ENCODE peak calls at places on chromosomes 7 and 10, in four cellular contexts. One of them, this sample, is unnamed.
A peak's percentile ranks its signal among the peaks of the same experiment; 100 is the strongest.

GRCh38 chr7:99324966-99325596 is 617 bp upstream of the ARPC1A start:
- DNase-seq in HFF-Myc: no peak
- DNase-seq in cardiac muscle cell: no peak
- DNase-seq in right lobe of liver: no peak
- DNase-seq in this sample: no peak

GRCh38 chr7:119175916-119176627 is 951.6 kb downstream of the ANKRD7 start:
- DNase-seq in HFF-Myc: no peak
- DNase-seq in right lobe of liver: no peak
- DNase-seq in cardiac muscle cell: peak; percentile 91
- DNase-seq in this sample: peak; percentile 64

GRCh38 chr10:31759124-31759798 is 169.4 kb downstream of the ARHGAP12 start:
- DNase-seq in HFF-Myc: no peak
- DNase-seq in right lobe of liver: peak; percentile 92
- DNase-seq in cardiac muscle cell: peak; percentile 16
- DNase-seq in this sample: peak; percentile 64

GRCh38 chr7:126057979-126058378 is 1128.4 kb upstream of the POT1 start:
- DNase-seq in HFF-Myc: no peak
- DNase-seq in right lobe of liver: no peak
- DNase-seq in cardiac muscle cell: no peak
- DNase-seq in this sample: no peak

GRCh38 chr7:83060218-83060617 is 102.5 kb downstream of the PCLO start:
- DNase-seq in right lobe of liver: peak; percentile 68
- DNase-seq in cardiac muscle cell: no peak
- DNase-seq in HFF-Myc: no peak
- DNase-seq in this sample: no peak

GRCh38 chr7:113143486-113144257 is 25.3 kb upstream of the SMIM30 start:
- DNase-seq in cardiac muscle cell: no peak
- DNase-seq in HFF-Myc: no peak
- DNase-seq in right lobe of liver: no peak
- DNase-seq in this sample: no peak

GRCh38 chr7:134532155-134533089 is 5.1 kb downstream of the AKR1B10 start:
- DNase-seq in right lobe of liver: no peak
- DNase-seq in cardiac muscle cell: no peak
- DNase-seq in HFF-Myc: no peak
- DNase-seq in this sample: no peak

GRCh38 chr7:128833148-128833938 is 3.1 kb downstream of the FLNC start:
- DNase-seq in cardiac muscle cell: peak; percentile 85
- DNase-seq in right lobe of liver: no peak
- DNase-seq in HFF-Myc: no peak
- DNase-seq in this sample: peak; percentile 41

GRCh38 chr7:44962483-44963251 is 16.1 kb downstream of the MYO1G start:
- DNase-seq in HFF-Myc: no peak
- DNase-seq in cardiac muscle cell: peak; percentile 41
- DNase-seq in right lobe of liver: no peak
- DNase-seq in this sample: peak; percentile 41

GRCh38 chr7:69123003-69123402 is 475.3 kb upstream of the AUTS2 start:
- DNase-seq in right lobe of liver: no peak
- DNase-seq in cardiac muscle cell: no peak
- DNase-seq in HFF-Myc: no peak
- DNase-seq in this sample: no peak

GRCh38 chr10:32379314-32379949 is 32.5 kb upstream of the EPC1 start:
- DNase-seq in cardiac muscle cell: peak; percentile 75
- DNase-seq in right lobe of liver: no peak
- DNase-seq in HFF-Myc: peak; percentile 30
- DNase-seq in this sample: peak; percentile 13

GRCh38 chr7:36639826-36640225 is 84.5 kb downstream of the AOAH start:
- DNase-seq in right lobe of liver: no peak
- DNase-seq in HFF-Myc: no peak
- DNase-seq in cardiac muscle cell: no peak
- DNase-seq in this sample: no peak

GRCh38 chr7:158060216-158060615 is 527.4 kb downstream of the PTPRN2 start:
- DNase-seq in HFF-Myc: no peak
- DNase-seq in cardiac muscle cell: no peak
- DNase-seq in right lobe of liver: peak; percentile 21
- DNase-seq in this sample: no peak

GRCh38 chr10:73096041-73096451 is 620 bp downstream of the P4HA1 start:
- DNase-seq in cardiac muscle cell: peak; percentile 86
- DNase-seq in HFF-Myc: no peak
- DNase-seq in right lobe of liver: peak; percentile 73
- DNase-seq in this sample: peak; percentile 67

GRCh38 chr10:10804998-10805737 is 212.5 kb upstream of the CELF2 start:
- DNase-seq in HFF-Myc: no peak
- DNase-seq in cardiac muscle cell: no peak
- DNase-seq in right lobe of liver: no peak
- DNase-seq in this sample: no peak

GRCh38 chr10:102628451-102628911 is 15.8 kb upstream of the TRIM8 start:
- DNase-seq in cardiac muscle cell: no peak
- DNase-seq in right lobe of liver: peak; percentile 70
- DNase-seq in HFF-Myc: no peak
- DNase-seq in this sample: no peak

GRCh38 chr10:103665439-103665838 is 171.9 kb downstream of the NEURL1 start:
- DNase-seq in right lobe of liver: peak; percentile 91
- DNase-seq in HFF-Myc: no peak
- DNase-seq in cardiac muscle cell: no peak
- DNase-seq in this sample: no peak

GRCh38 chr7:37753398-37753797 is 69.8 kb downstream of the GPR141 start:
- DNase-seq in HFF-Myc: no peak
- DNase-seq in right lobe of liver: no peak
- DNase-seq in cardiac muscle cell: no peak
- DNase-seq in this sample: no peak

GRCh38 chr10:13891542-13892431 is 305.0 kb downstream of the PRPF18 start:
- DNase-seq in HFF-Myc: no peak
- DNase-seq in right lobe of liver: no peak
- DNase-seq in cardiac muscle cell: peak; percentile 73
- DNase-seq in this sample: peak; percentile 73

GRCh38 chr7:41198502-41198901 is 504.4 kb downstream of the INHBA start:
- DNase-seq in HFF-Myc: no peak
- DNase-seq in cardiac muscle cell: no peak
- DNase-seq in right lobe of liver: no peak
- DNase-seq in this sample: no peak

GRCh38 chr10:106560925-106561640 is 603.4 kb downstream of the SORCS1 start:
- DNase-seq in cardiac muscle cell: no peak
- DNase-seq in right lobe of liver: no peak
- DNase-seq in HFF-Myc: no peak
- DNase-seq in this sample: no peak

GRCh38 chr7:157952050-157952667 is 615.4 kb downstream of the DNAJB6 start:
- DNase-seq in HFF-Myc: no peak
- DNase-seq in cardiac muscle cell: no peak
- DNase-seq in right lobe of liver: no peak
- DNase-seq in this sample: no peak

GRCh38 chr7:82331234-82331633 is 112.3 kb downstream of the CACNA2D1 start:
- DNase-seq in HFF-Myc: no peak
- DNase-seq in cardiac muscle cell: no peak
- DNase-seq in right lobe of liver: no peak
- DNase-seq in this sample: no peak

GRCh38 chr7:36208997-36209813 is 56.2 kb downstream of the EEPD1 start:
- DNase-seq in cardiac muscle cell: no peak
- DNase-seq in right lobe of liver: no peak
- DNase-seq in HFF-Myc: no peak
- DNase-seq in this sample: no peak

GRCh38 chr10:21278491-21279216 is 246.8 kb downstream of the SKIDA1 start:
- DNase-seq in right lobe of liver: peak; percentile 90
- DNase-seq in cardiac muscle cell: peak; percentile 95
- DNase-seq in HFF-Myc: peak; percentile 85
- DNase-seq in this sample: peak; percentile 95

GRCh38 chr7:95420996-95421846 is 13.6 kb downstream of the PON2 start:
- DNase-seq in HFF-Myc: peak; percentile 27
- DNase-seq in cardiac muscle cell: peak; percentile 75
- DNase-seq in right lobe of liver: no peak
- DNase-seq in this sample: no peak

GRCh38 chr10:15046626-15047025 is 2.9 kb downstream of the OLAH start:
- DNase-seq in HFF-Myc: no peak
- DNase-seq in right lobe of liver: no peak
- DNase-seq in cardiac muscle cell: no peak
- DNase-seq in this sample: no peak

GRCh38 chr10:71547841-71548493 is 151.2 kb downstream of the CDH23 start:
- DNase-seq in HFF-Myc: no peak
- DNase-seq in cardiac muscle cell: peak; percentile 90
- DNase-seq in right lobe of liver: no peak
- DNase-seq in this sample: peak; percentile 52

DNA sequence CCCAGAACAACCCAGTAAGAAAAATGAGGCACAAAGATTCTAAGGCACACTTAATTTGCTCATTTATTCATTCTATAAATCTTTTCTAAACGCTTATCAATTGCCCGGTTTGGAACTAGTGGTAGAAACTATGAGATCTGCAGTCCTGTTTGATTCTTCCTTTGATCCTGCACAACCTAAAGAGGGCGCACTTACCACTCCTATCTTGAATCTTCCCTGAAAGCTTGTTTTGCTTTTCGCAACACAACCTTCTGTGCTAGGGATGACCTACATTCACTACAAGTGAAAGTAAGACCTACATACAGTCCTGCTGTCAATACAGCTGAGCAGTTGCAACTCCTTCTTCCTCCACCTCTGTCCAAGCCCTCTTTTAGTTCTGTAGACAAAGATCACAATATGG is 12.6 kb upstream of the ARL4A start:
- DNase-seq in right lobe of liver: peak; percentile 62
- DNase-seq in HFF-Myc: no peak
- DNase-seq in cardiac muscle cell: no peak
- DNase-seq in this sample: no peak
- TF ChIP-seq CTCF in right lobe of liver: peak; percentile 68
- TF ChIP-seq CTCF in HFF-Myc: peak; percentile 50
- TF ChIP-seq CTCF in cardiac muscle cell: peak; percentile 62
- TF ChIP-seq CTCF in this sample: no peak

DNA sequence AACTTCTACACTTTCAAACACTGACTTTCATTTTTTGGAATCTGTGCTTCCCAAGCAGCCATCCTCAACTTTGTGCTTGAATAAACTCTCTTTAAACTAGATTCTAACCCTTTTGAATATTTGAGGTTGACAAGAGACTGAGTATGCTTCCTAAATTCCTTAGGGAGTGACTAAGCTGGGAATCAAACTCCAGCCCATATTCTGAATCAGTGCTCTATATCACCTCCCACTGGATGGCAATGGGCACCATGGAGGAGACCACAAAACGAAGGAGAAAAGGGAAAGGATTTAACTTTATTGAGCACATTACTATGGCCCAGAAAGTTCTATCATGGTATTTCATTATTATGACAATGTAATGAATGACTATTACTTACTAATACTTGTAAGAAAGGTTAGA is 17.2 kb upstream of the SLC26A4 start:
- DNase-seq in HFF-Myc: no peak
- DNase-seq in cardiac muscle cell: no peak
- DNase-seq in right lobe of liver: no peak
- DNase-seq in this sample: no peak
- TF ChIP-seq CTCF in HFF-Myc: peak; percentile 53
- TF ChIP-seq CTCF in cardiac muscle cell: peak; percentile 42
- TF ChIP-seq CTCF in right lobe of liver: no peak
- TF ChIP-seq CTCF in this sample: no peak

DNA sequence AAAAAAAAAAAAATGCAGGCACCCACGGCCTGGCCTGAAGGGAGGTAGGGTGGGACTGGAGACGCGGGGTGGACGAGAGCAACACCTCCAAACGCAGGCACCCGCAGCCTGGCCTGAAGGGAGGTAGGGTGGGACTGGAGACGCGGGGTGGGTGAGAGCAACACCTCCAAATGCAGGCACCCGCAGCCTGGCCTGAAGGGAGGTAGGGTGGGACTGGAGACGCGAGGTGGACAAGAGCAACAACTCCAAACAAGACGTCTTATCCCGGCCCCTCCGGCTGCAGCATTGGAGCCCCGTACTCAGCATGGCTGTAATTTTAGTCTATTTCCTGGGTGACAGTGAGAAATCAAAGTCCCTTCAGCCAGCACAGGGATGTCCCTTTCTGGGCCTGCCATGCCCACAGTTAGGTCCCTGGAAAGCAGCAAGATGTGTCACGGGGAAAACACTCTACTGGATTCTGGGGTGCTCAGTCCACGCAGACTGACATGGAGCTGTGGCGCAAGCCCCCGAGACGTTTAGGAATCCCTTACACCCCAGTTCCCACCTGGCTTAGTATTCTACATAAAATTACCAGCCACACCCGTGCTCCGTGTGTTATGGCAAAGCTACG is 119.9 kb downstream of the WDR37 start:
- DNase-seq in cardiac muscle cell: no peak
- DNase-seq in right lobe of liver: no peak
- DNase-seq in HFF-Myc: no peak
- DNase-seq in this sample: no peak
- TF ChIP-seq CTCF in cardiac muscle cell: no peak
- TF ChIP-seq CTCF in right lobe of liver: no peak
- TF ChIP-seq CTCF in HFF-Myc: no peak
- TF ChIP-seq CTCF in this sample: no peak

DNA sequence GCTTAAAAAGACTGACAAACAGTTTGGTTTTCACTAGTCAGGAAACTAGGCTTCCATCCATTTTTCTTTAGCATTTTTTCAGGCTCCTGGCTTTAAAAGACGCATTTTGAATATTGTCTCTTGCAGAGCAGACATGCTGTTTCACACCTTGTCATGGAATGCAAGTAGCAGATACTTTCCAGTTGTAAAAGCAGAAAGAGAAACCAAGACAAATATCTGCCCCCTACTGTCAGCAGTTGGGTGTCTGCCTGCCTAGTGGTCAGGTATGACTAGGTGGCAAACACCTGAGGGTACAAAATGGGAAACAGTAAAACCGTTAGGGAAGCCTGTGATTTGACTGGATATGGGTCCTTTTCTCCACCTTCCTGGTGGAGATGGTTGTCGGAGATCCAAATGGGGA is 139.8 kb downstream of the CCDC71L start:
- DNase-seq in cardiac muscle cell: no peak
- DNase-seq in right lobe of liver: no peak
- DNase-seq in HFF-Myc: no peak
- DNase-seq in this sample: no peak
- TF ChIP-seq CTCF in cardiac muscle cell: no peak
- TF ChIP-seq CTCF in right lobe of liver: peak; percentile 32
- TF ChIP-seq CTCF in HFF-Myc: no peak
- TF ChIP-seq CTCF in this sample: no peak

GRCh38 chr7:2640858-2641257 is 9.1 kb downstream of the TTYH3 start:
- DNase-seq in cardiac muscle cell: no peak
- DNase-seq in right lobe of liver: no peak
- DNase-seq in HFF-Myc: no peak
- DNase-seq in this sample: no peak

GRCh38 chr7:2638224-2638991 is 6.6 kb downstream of the TTYH3 start:
- DNase-seq in HFF-Myc: peak; percentile 89
- DNase-seq in cardiac muscle cell: no peak
- DNase-seq in right lobe of liver: peak; percentile 96
- DNase-seq in this sample: no peak

GRCh38 chr7:2639994-2640830 is 8.4 kb downstream of the TTYH3 start:
- DNase-seq in cardiac muscle cell: no peak
- DNase-seq in right lobe of liver: peak; percentile 77
- DNase-seq in HFF-Myc: no peak
- DNase-seq in this sample: no peak

GRCh38 chr7:2637505-2638223 is 5.9 kb downstream of the TTYH3 start:
- DNase-seq in HFF-Myc: no peak
- DNase-seq in right lobe of liver: peak; percentile 80
- DNase-seq in cardiac muscle cell: no peak
- DNase-seq in this sample: no peak

GRCh38 chr7:2639151-2639993 is 7.6 kb downstream of the TTYH3 start:
- DNase-seq in right lobe of liver: peak; percentile 63
- DNase-seq in HFF-Myc: no peak
- DNase-seq in cardiac muscle cell: no peak
- DNase-seq in this sample: no peak
- TF ChIP-seq CTCF in right lobe of liver: no peak
- TF ChIP-seq CTCF in HFF-Myc: no peak
- TF ChIP-seq CTCF in cardiac muscle cell: no peak
- TF ChIP-seq CTCF in this sample: no peak

GRCh38 chr10:91043173-91043910 is 122.5 kb upstream of the ANKRD1 start:
- DNase-seq in HFF-Myc: peak; percentile 19
- DNase-seq in right lobe of liver: peak; percentile 84
- DNase-seq in cardiac muscle cell: peak; percentile 59
- DNase-seq in this sample: no peak
- TF ChIP-seq CTCF in HFF-Myc: peak; percentile 46
- TF ChIP-seq CTCF in right lobe of liver: peak; percentile 47
- TF ChIP-seq CTCF in cardiac muscle cell: peak; percentile 55
- TF ChIP-seq CTCF in this sample: peak; percentile 48

This sample was measured in nephron progenitor cell.